ENCODE peak calls at places on chromosome 21, in six cellular contexts. One of them, this sample, is unnamed.
A peak's percentile ranks its signal among the peaks of the same experiment; 100 is the strongest.

GRCh38 chr21:33938381-33938780 is 22.8 kb upstream of the ATP5PO start:
- DNase-seq in CD8-positive, alpha-beta T cell: no peak
- DNase-seq in CD8-positive, alpha-beta memory T cell: no peak
- DNase-seq in tibial nerve: no peak
- DNase-seq in heart left ventricle: no peak
- DNase-seq in IMR-90: no peak
- DNase-seq in this sample: no peak

GRCh38 chr21:27674037-27674436 is 707.1 kb upstream of the ADAMTS5 start:
- DNase-seq in CD8-positive, alpha-beta T cell: no peak
- DNase-seq in CD8-positive, alpha-beta memory T cell: no peak
- DNase-seq in tibial nerve: no peak
- DNase-seq in heart left ventricle: no peak
- DNase-seq in IMR-90: peak; percentile 88
- DNase-seq in this sample: no peak

GRCh38 chr21:39932335-39932734 is 65.1 kb downstream of the PCP4 start:
- DNase-seq in CD8-positive, alpha-beta T cell: no peak
- DNase-seq in CD8-positive, alpha-beta memory T cell: no peak
- DNase-seq in tibial nerve: no peak
- DNase-seq in heart left ventricle: no peak
- DNase-seq in IMR-90: no peak
- DNase-seq in this sample: no peak

GRCh38 chr21:24444736-24445135 is 1162.5 kb downstream of the MRPL39 start:
- DNase-seq in CD8-positive, alpha-beta T cell: no peak
- DNase-seq in CD8-positive, alpha-beta memory T cell: no peak
- DNase-seq in tibial nerve: no peak
- DNase-seq in heart left ventricle: no peak
- DNase-seq in IMR-90: no peak
- DNase-seq in this sample: no peak

GRCh38 chr21:26093094-26093493 is 77.5 kb downstream of the APP start:
- DNase-seq in CD8-positive, alpha-beta T cell: no peak
- DNase-seq in CD8-positive, alpha-beta memory T cell: no peak
- DNase-seq in tibial nerve: no peak
- DNase-seq in heart left ventricle: no peak
- DNase-seq in IMR-90: peak; percentile 65
- DNase-seq in this sample: no peak

GRCh38 chr21:34129971-34130597 is 56.7 kb downstream of the MRPS6 start:
- DNase-seq in CD8-positive, alpha-beta T cell: no peak
- DNase-seq in CD8-positive, alpha-beta memory T cell: no peak
- DNase-seq in tibial nerve: no peak
- DNase-seq in heart left ventricle: no peak
- DNase-seq in IMR-90: peak; percentile 48
- DNase-seq in this sample: peak; percentile 58

GRCh38 chr21:28283652-28284490 is 708.8 kb downstream of the LTN1 start:
- DNase-seq in CD8-positive, alpha-beta T cell: no peak
- DNase-seq in CD8-positive, alpha-beta memory T cell: no peak
- DNase-seq in tibial nerve: no peak
- DNase-seq in heart left ventricle: no peak
- DNase-seq in IMR-90: peak; percentile 94
- DNase-seq in this sample: no peak

GRCh38 chr21:19908386-19908785 is 1089.8 kb upstream of the NCAM2 start:
- DNase-seq in CD8-positive, alpha-beta T cell: no peak
- DNase-seq in CD8-positive, alpha-beta memory T cell: no peak
- DNase-seq in tibial nerve: no peak
- DNase-seq in heart left ventricle: no peak
- DNase-seq in IMR-90: no peak
- DNase-seq in this sample: peak; percentile 5

GRCh38 chr21:32329331-32329730 is 30.7 kb downstream of the MRAP start:
- DNase-seq in CD8-positive, alpha-beta T cell: no peak
- DNase-seq in CD8-positive, alpha-beta memory T cell: no peak
- DNase-seq in tibial nerve: no peak
- DNase-seq in heart left ventricle: no peak
- DNase-seq in IMR-90: peak; percentile 53
- DNase-seq in this sample: no peak

GRCh38 chr21:28884976-28885852 is 107.5 kb downstream of the LTN1 start:
- DNase-seq in CD8-positive, alpha-beta T cell: peak; percentile 95
- DNase-seq in CD8-positive, alpha-beta memory T cell: peak; percentile 93
- DNase-seq in tibial nerve: peak; percentile 79
- DNase-seq in heart left ventricle: peak; percentile 94
- DNase-seq in IMR-90: peak; percentile 92
- DNase-seq in this sample: peak; percentile 92

GRCh38 chr21:33914188-33914587 is 1.4 kb downstream of the ATP5PO start:
- DNase-seq in CD8-positive, alpha-beta T cell: no peak
- DNase-seq in CD8-positive, alpha-beta memory T cell: no peak
- DNase-seq in tibial nerve: no peak
- DNase-seq in heart left ventricle: no peak
- DNase-seq in IMR-90: no peak
- DNase-seq in this sample: no peak

GRCh38 chr21:33268736-33269441 is 2.7 kb downstream of the IL10RB start:
- DNase-seq in CD8-positive, alpha-beta T cell: peak; percentile 31
- DNase-seq in CD8-positive, alpha-beta memory T cell: no peak
- DNase-seq in tibial nerve: no peak
- DNase-seq in heart left ventricle: peak; percentile 69
- DNase-seq in IMR-90: no peak
- DNase-seq in this sample: no peak

GRCh38 chr21:25733859-25734653 is 648 bp downstream of the ATP5PF start:
- DNase-seq in CD8-positive, alpha-beta T cell: no peak
- DNase-seq in CD8-positive, alpha-beta memory T cell: no peak
- DNase-seq in tibial nerve: no peak
- DNase-seq in heart left ventricle: no peak
- DNase-seq in IMR-90: peak; percentile 35
- DNase-seq in this sample: no peak

GRCh38 chr21:34092241-34092921 is 19.0 kb downstream of the MRPS6 start:
- DNase-seq in CD8-positive, alpha-beta T cell: no peak
- DNase-seq in CD8-positive, alpha-beta memory T cell: peak; percentile 39
- DNase-seq in tibial nerve: no peak
- DNase-seq in heart left ventricle: no peak
- DNase-seq in IMR-90: no peak
- DNase-seq in this sample: no peak

GRCh38 chr21:38165466-38166213 is 91.2 kb upstream of the KCNJ15 start:
- DNase-seq in CD8-positive, alpha-beta T cell: no peak
- DNase-seq in CD8-positive, alpha-beta memory T cell: no peak
- DNase-seq in tibial nerve: no peak
- DNase-seq in heart left ventricle: no peak
- DNase-seq in IMR-90: peak; percentile 59
- DNase-seq in this sample: no peak

DNA sequence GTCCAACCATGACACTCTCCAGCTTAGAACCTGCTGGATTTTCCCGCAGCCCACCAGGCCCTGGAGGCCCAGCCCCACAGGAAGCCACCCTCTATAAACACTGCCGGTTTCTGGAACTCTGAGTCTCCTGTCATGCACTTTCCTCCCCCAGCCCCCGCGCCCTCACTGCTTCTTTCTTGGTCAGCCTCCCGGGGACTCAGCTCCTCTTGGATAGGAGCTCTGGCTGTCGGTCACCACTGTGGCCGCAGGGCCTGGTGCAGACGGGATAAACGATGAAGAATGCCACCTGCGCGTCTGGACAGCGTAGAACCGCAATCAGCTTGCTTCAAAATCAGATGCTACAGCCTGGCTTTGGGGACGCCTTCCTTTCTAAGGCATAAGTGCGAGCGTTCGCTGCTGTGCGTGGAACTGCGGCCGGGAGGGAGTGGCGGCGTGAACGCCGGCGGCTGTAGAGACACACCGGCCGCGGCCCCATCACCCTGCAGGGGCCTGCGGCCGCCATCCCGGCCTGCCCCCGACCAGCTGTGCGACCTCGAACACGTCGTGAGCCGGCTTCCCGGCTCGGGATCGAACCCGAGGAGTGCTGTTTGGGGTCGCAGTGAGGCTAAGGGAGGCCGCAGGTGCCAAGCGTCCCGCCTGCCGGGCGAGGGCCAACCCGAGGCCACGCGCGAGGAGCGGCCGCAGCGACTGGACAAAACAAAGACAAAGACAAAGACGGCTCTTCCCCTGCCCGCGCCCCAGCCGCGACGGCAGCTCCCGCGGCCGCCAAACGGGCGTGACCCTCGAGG is 728 bp downstream of the PTTG1IP start:
- DNase-seq in CD8-positive, alpha-beta T cell: no peak
- DNase-seq in CD8-positive, alpha-beta memory T cell: peak; percentile 37
- DNase-seq in tibial nerve: no peak
- DNase-seq in heart left ventricle: peak; percentile 75
- DNase-seq in IMR-90: peak; percentile 46
- DNase-seq in this sample: no peak
- H3K4me3 ChIP-seq in CD8-positive, alpha-beta T cell: peak overlapping the region; percentile 76
- H3K4me3 ChIP-seq in CD8-positive, alpha-beta memory T cell: peak overlapping the region; percentile 67
- H3K4me3 ChIP-seq in tibial nerve: peak overlapping the region; percentile 96
- H3K4me3 ChIP-seq in heart left ventricle: peak overlapping the region; percentile 66
- H3K4me3 ChIP-seq in IMR-90: peak overlapping the region; percentile 90
- H3K4me3 ChIP-seq in this sample: peak overlapping the region; percentile 84

GRCh38 chr21:45952974-45953373 is 28.6 kb upstream of the COL6A1 start:
- DNase-seq in CD8-positive, alpha-beta T cell: no peak
- DNase-seq in CD8-positive, alpha-beta memory T cell: no peak
- DNase-seq in tibial nerve: no peak
- DNase-seq in heart left ventricle: no peak
- DNase-seq in IMR-90: no peak
- DNase-seq in this sample: no peak

GRCh38 chr21:45951676-45952075 is 29.9 kb upstream of the COL6A1 start:
- DNase-seq in CD8-positive, alpha-beta T cell: no peak
- DNase-seq in CD8-positive, alpha-beta memory T cell: no peak
- DNase-seq in tibial nerve: no peak
- DNase-seq in heart left ventricle: no peak
- DNase-seq in IMR-90: no peak
- DNase-seq in this sample: no peak

GRCh38 chr21:45949928-45950739 is 31.4 kb upstream of the COL6A1 start:
- DNase-seq in CD8-positive, alpha-beta T cell: no peak
- DNase-seq in CD8-positive, alpha-beta memory T cell: no peak
- DNase-seq in tibial nerve: no peak
- DNase-seq in heart left ventricle: no peak
- DNase-seq in IMR-90: no peak
- DNase-seq in this sample: no peak

GRCh38 chr21:45948576-45949141 is 32.9 kb upstream of the COL6A1 start:
- DNase-seq in CD8-positive, alpha-beta T cell: no peak
- DNase-seq in CD8-positive, alpha-beta memory T cell: no peak
- DNase-seq in tibial nerve: no peak
- DNase-seq in heart left ventricle: no peak
- DNase-seq in IMR-90: no peak
- DNase-seq in this sample: no peak

DNA sequence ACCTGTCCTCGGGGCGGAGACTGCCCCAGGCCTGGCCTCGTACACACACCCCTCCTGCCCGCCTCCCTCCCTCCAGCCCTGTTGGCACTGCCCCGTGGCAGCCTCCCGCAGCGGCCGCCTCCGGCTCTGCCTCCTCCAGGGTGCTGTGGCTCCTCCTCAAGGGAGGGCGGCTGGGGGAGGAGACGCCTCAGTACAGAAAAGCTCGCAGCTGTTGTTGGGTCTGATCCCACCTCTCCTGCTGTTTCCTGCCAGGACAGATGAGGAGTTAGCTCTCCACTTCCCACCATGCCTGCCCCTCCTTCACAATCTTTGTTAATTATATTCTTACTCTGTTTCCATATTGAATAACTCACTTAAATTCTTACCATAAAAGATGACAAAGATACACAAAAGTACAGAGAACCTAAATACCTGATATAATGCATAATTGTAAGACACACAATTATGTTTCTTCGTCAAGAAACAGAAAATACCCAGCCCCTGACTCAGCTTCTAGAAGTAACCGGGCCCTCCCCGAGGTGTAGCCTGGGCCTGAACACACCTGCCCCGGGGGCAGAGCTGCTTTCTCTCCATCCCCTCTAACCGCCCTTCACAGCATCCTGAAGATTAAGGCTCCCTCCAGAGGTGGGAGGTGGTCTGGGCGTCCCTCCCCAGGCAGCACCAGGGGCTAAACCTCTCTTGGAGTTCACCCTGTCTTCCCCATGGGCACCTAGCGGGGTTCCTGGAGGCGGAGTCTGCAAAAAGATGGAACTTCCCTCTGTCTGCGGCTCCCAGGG is 30.6 kb upstream of the COL6A1 start:
- DNase-seq in CD8-positive, alpha-beta T cell: no peak
- DNase-seq in CD8-positive, alpha-beta memory T cell: no peak
- DNase-seq in tibial nerve: no peak
- DNase-seq in heart left ventricle: no peak
- DNase-seq in IMR-90: peak; percentile 48
- DNase-seq in this sample: no peak
- H3K4me3 ChIP-seq in CD8-positive, alpha-beta T cell: no peak overlapping the region
- H3K4me3 ChIP-seq in CD8-positive, alpha-beta memory T cell: no peak overlapping the region
- H3K4me3 ChIP-seq in tibial nerve: no peak overlapping the region
- H3K4me3 ChIP-seq in heart left ventricle: no peak overlapping the region
- H3K4me3 ChIP-seq in IMR-90: no peak overlapping the region
- H3K4me3 ChIP-seq in this sample: no peak overlapping the region

GRCh38 chr21:35370671-35371070 is 321.6 kb upstream of the RUNX1 start:
- DNase-seq in CD8-positive, alpha-beta T cell: no peak
- DNase-seq in CD8-positive, alpha-beta memory T cell: no peak
- DNase-seq in tibial nerve: no peak
- DNase-seq in heart left ventricle: no peak
- DNase-seq in IMR-90: no peak
- DNase-seq in this sample: no peak

GRCh38 chr21:35368326-35368725 is 319.2 kb upstream of the RUNX1 start:
- DNase-seq in CD8-positive, alpha-beta T cell: no peak
- DNase-seq in CD8-positive, alpha-beta memory T cell: no peak
- DNase-seq in tibial nerve: no peak
- DNase-seq in heart left ventricle: no peak
- DNase-seq in IMR-90: no peak
- DNase-seq in this sample: no peak

GRCh38 chr21:35371217-35371616 is 322.1 kb upstream of the RUNX1 start:
- DNase-seq in CD8-positive, alpha-beta T cell: no peak
- DNase-seq in CD8-positive, alpha-beta memory T cell: no peak
- DNase-seq in tibial nerve: no peak
- DNase-seq in heart left ventricle: no peak
- DNase-seq in IMR-90: no peak
- DNase-seq in this sample: no peak

GRCh38 chr21:35372201-35372600 is 323.1 kb upstream of the RUNX1 start:
- DNase-seq in CD8-positive, alpha-beta T cell: no peak
- DNase-seq in CD8-positive, alpha-beta memory T cell: no peak
- DNase-seq in tibial nerve: no peak
- DNase-seq in heart left ventricle: no peak
- DNase-seq in IMR-90: no peak
- DNase-seq in this sample: no peak

DNA sequence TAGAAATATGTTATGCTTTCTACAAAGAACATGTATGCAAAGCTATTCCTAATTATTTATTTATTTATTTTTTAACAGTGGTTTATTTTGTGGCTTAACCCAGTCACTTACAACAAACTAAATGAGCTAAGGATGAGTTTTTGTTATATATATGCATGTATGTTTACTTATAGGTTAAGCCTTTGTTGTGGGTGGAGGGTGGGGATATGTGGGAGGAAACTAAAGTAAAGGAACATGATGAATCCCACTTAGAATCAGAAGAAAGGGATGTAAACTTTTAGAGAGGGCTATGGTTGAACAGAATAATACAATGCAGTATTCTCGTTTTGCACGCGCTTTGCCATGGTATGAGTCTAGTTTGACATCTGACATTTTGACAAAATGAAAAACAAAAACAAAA is 321.0 kb upstream of the RUNX1 start:
- DNase-seq in CD8-positive, alpha-beta T cell: no peak
- DNase-seq in CD8-positive, alpha-beta memory T cell: no peak
- DNase-seq in tibial nerve: no peak
- DNase-seq in heart left ventricle: no peak
- DNase-seq in IMR-90: no peak
- DNase-seq in this sample: peak; percentile 10
- H3K4me3 ChIP-seq in CD8-positive, alpha-beta T cell: no peak overlapping the region
- H3K4me3 ChIP-seq in CD8-positive, alpha-beta memory T cell: no peak overlapping the region
- H3K4me3 ChIP-seq in tibial nerve: no peak overlapping the region
- H3K4me3 ChIP-seq in heart left ventricle: no peak overlapping the region
- H3K4me3 ChIP-seq in IMR-90: no peak overlapping the region
- H3K4me3 ChIP-seq in this sample: no peak overlapping the region

DNA sequence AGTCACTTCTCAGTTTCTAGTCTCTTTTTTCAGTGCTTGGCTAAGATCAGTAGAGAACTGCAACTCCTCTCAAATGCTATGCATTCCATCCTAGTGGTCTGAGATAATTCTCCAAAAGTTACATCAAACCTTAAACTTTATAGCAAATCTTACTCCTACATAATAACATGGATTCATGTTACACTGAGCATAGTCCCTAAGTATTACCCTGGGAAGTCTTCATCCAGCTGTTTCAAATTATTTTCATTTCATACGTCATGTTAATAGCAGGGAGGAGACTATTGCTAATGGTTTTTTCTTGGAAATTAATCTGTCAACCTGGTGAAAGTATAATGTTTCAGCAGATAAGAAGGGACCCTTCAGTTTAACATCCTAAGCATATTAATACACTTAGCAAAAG is 318.1 kb downstream of the USP25 start:
- DNase-seq in CD8-positive, alpha-beta T cell: no peak
- DNase-seq in CD8-positive, alpha-beta memory T cell: no peak
- DNase-seq in tibial nerve: no peak
- DNase-seq in heart left ventricle: no peak
- DNase-seq in IMR-90: peak; percentile 80
- DNase-seq in this sample: no peak
- H3K4me3 ChIP-seq in CD8-positive, alpha-beta T cell: no peak overlapping the region
- H3K4me3 ChIP-seq in CD8-positive, alpha-beta memory T cell: no peak overlapping the region
- H3K4me3 ChIP-seq in tibial nerve: no peak overlapping the region
- H3K4me3 ChIP-seq in heart left ventricle: no peak overlapping the region
- H3K4me3 ChIP-seq in IMR-90: no peak overlapping the region
- H3K4me3 ChIP-seq in this sample: no peak overlapping the region

This sample was measured in Jurkat, Clone E6-1.